ENCODE peak calls at places on chromosomes 5 and 9, in ten cellular contexts. T is neural progenitor cell, S is GM23248, J is MM.1S, Q is HepG2, K is mammary epithelial cell, B is fibroblast of lung, H is astrocyte, L is K562, A is PC-3. C is an unnamed sample.

GRCh38 chr5:4065472-4066320 is 470.1 kb downstream of the IRX1 start:
- DNase-seq in L (no peak), A (no peak), K (no peak), J (no peak), S (no peak), Q (no peak), B (no peak), T (peak; percentile 11), H (no peak), C (peak; percentile 21)

GRCh38 chr9:134405527-134405926 is 79.3 kb downstream of the RXRA start:
- DNase-seq in A (no peak), Q (no peak), L (no peak), S (no peak), J (no peak), K (no peak), H (no peak), B (no peak), T (no peak), C (no peak)

GRCh38 chr5:36721664-36722063 is 115.3 kb downstream of the SLC1A3 start:
- DNase-seq in T (no peak), L (no peak), S (no peak), B (no peak), J (no peak), Q (no peak), K (no peak), A (no peak), H (no peak), C (no peak)

GRCh38 chr9:108444400-108445358 is 411.1 kb downstream of the ACTL7B start:
- DNase-seq in B (peak; percentile 97), T (peak; percentile 11), H (peak; percentile 95), J (no peak), A (peak; percentile 91), K (peak; percentile 91), S (peak; percentile 97), L (no peak), Q (peak; percentile 72), C (peak; percentile 60)

GRCh38 chr9:77099388-77099787 is 77.9 kb upstream of the VPS13A start:
- DNase-seq in B (no peak), K (no peak), T (no peak), A (no peak), Q (no peak), L (no peak), H (no peak), S (no peak), J (no peak), C (no peak)

GRCh38 chr5:171422902-171423663 is 3.6 kb downstream of the FGF18 start:
- DNase-seq in J (no peak), H (no peak), L (no peak), A (no peak), Q (no peak), K (no peak), T (no peak), S (no peak), B (no peak), C (no peak)

GRCh38 chr9:136015656-136016055 is 54.5 kb upstream of the UBAC1 start:
- DNase-seq in S (no peak), B (no peak), J (no peak), K (no peak), T (peak; percentile 47), H (no peak), L (no peak), Q (no peak), A (no peak), C (no peak)

GRCh38 chr5:81393783-81394718 is at the start of gene ACOT12:
- DNase-seq in J (no peak), Q (no peak), H (peak; percentile 11), L (no peak), T (peak; percentile 77), S (peak; percentile 54), K (no peak), A (no peak), B (peak; percentile 37), C (peak; percentile 35)

GRCh38 chr9:69980041-69980440 is 63.6 kb upstream of the MAMDC2 start:
- DNase-seq in K (no peak), S (peak; percentile 17), A (no peak), L (no peak), H (peak; percentile 64), Q (no peak), B (peak; percentile 65), T (no peak), J (no peak), C (no peak)

GRCh38 chr5:132093310-132093709 is 19.7 kb downstream of the CSF2 start:
- DNase-seq in K (no peak), Q (no peak), A (no peak), T (no peak), S (no peak), J (no peak), B (no peak), L (no peak), H (no peak), C (no peak)

GRCh38 chr9:26833792-26834191 is 58.8 kb downstream of the CAAP1 start:
- DNase-seq in J (no peak), H (no peak), T (no peak), K (no peak), Q (no peak), B (no peak), S (peak; percentile 14), L (no peak), A (no peak), C (no peak)

GRCh38 chr9:93679536-93680444 is 103.4 kb downstream of the PHF2 start:
- DNase-seq in Q (no peak), T (no peak), K (no peak), A (no peak), S (no peak), H (no peak), L (no peak), J (no peak), B (no peak), C (no peak)

GRCh38 chr9:20579544-20580309 is 42.6 kb downstream of the MLLT3 start:
- DNase-seq in B (no peak), L (no peak), Q (no peak), T (no peak), S (no peak), J (no peak), A (no peak), H (no peak), K (no peak), C (no peak)
- H3K27ac ChIP-seq in B (no peak overlapping the region), L (no peak overlapping the region), Q (no peak overlapping the region), T (no peak overlapping the region), S (no peak overlapping the region), J (no peak overlapping the region), A (no peak overlapping the region), H (no peak overlapping the region), K (no peak overlapping the region), C (no peak overlapping the region)

GRCh38 chr5:32598270-32598937 is 13.0 kb downstream of the SUB1 start:
- DNase-seq in B (no peak), H (no peak), K (no peak), A (no peak), J (no peak), L (no peak), Q (no peak), S (no peak), T (no peak), C (no peak)
- H3K79me2 ChIP-seq in B (peaks cover 31% of the 10 kb centered on the region), H (peaks cover 69% of the 10 kb centered on the region), K (peaks cover 72% of the 10 kb centered on the region), A (peaks cover 53% of the 10 kb centered on the region), J (peaks cover 100% of the 10 kb centered on the region), L (peaks cover 65% of the 10 kb centered on the region), Q (peaks cover 63% of the 10 kb centered on the region), S (peaks cover 88% of the 10 kb centered on the region), T (peaks cover 61% of the 10 kb centered on the region), C (peaks cover 64% of the 10 kb centered on the region)

GRCh38 chr5:149374303-149374702 is 4.8 kb downstream of the IL17B start:
- DNase-seq in Q (no peak), H (no peak), B (no peak), J (no peak), S (no peak), T (no peak), K (no peak), A (no peak), L (no peak), C (no peak)
- H3K27ac ChIP-seq in Q (no peak overlapping the region), H (no peak overlapping the region), B (no peak overlapping the region), J (no peak overlapping the region), S (no peak overlapping the region), T (no peak overlapping the region), K (no peak overlapping the region), A (no peak overlapping the region), L (no peak overlapping the region), C (no peak overlapping the region)

GRCh38 chr9:714675-715074 is 126.8 kb upstream of the DMRT1 start:
- DNase-seq in S (peak; percentile 41), H (no peak), T (no peak), B (no peak), A (no peak), L (no peak), Q (no peak), J (no peak), K (no peak), C (no peak)

GRCh38 chr9:717722-718121 is 123.8 kb upstream of the DMRT1 start:
- DNase-seq in B (no peak), J (no peak), K (no peak), S (no peak), H (no peak), A (no peak), T (no peak), Q (no peak), L (no peak), C (no peak)

GRCh38 chr9:713046-713445 is 128.5 kb upstream of the DMRT1 start:
- DNase-seq in T (no peak), A (no peak), Q (no peak), K (no peak), J (no peak), S (no peak), B (no peak), L (no peak), H (no peak), C (no peak)

GRCh38 chr9:715743-716400 is 125.6 kb upstream of the DMRT1 start:
- DNase-seq in A (no peak), K (peak; percentile 55), H (peak; percentile 65), B (peak; percentile 72), T (no peak), J (no peak), S (peak; percentile 69), Q (peak; percentile 53), L (no peak), C (no peak)

DNA sequence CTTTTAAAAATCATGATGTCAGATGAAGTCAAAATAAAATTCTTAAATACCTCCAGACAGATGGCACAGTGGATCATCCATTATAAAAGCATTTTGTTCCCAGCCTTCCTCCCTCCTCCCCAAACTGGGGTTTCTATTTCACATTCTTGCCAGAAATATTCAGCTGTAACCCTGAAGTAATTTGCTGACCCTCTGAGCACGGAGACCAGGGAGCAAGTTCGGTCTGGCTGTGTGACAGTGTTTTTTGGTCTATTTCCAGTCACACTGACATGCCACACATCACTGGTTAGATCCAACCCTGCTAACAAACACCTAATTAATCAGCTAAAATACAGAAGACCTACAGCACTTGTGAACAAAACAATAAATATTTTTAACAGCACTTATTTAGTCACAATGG is 126.2 kb upstream of the DMRT1 start:
- DNase-seq in S (no peak), L (no peak), T (no peak), Q (no peak), A (no peak), K (no peak), H (peak; percentile 50), B (peak; percentile 56), J (no peak), C (no peak)
- H3K79me2 ChIP-seq in S (peaks cover 93% of the 10 kb centered on the region), L (no peaks in the 10 kb centered on the region), T (no peaks in the 10 kb centered on the region), Q (peaks cover 99% of the 10 kb centered on the region), A (peaks cover 13% of the 10 kb centered on the region), K (peaks cover 98% of the 10 kb centered on the region), H (peaks cover 85% of the 10 kb centered on the region), B (peaks cover 7% of the 10 kb centered on the region), J (peaks cover 87% of the 10 kb centered on the region), C (peaks cover 91% of the 10 kb centered on the region)

GRCh38 chr5:151148583-151148982 is 9.0 kb downstream of the ANXA6 start:
- DNase-seq in A (no peak), J (no peak), S (no peak), Q (no peak), B (no peak), T (no peak), L (no peak), H (no peak), K (no peak), C (no peak)
- H3K27ac ChIP-seq in A (no peak overlapping the region), J (no peak overlapping the region), S (no peak overlapping the region), Q (no peak overlapping the region), B (no peak overlapping the region), T (no peak overlapping the region), L (no peak overlapping the region), H (no peak overlapping the region), K (no peak overlapping the region), C (no peak overlapping the region)